ENCODE peak calls at places on chromosome 16, in five cellular contexts. V, N, G, L and E are unnamed samples.

GRCh38 chr16:75247249-75247648 is 4.2 kb downstream of the BCAR1 start:
- DNase-seq in L (no peak), G (no peak), V (no peak), N (no peak), E (no peak)

GRCh38 chr16:47058295-47059086 is 85.0 kb upstream of the DNAJA2 start:
- DNase-seq in L (no peak), G (no peak), V (no peak), N (no peak), E (no peak)

GRCh38 chr16:19737306-19737975 is 19.4 kb downstream of the IQCK start:
- DNase-seq in V (no peak), G (peak; percentile 18), N (no peak), L (no peak), E (no peak)

GRCh38 chr16:50313596-50314483 is 47.5 kb downstream of the ADCY7 start:
- DNase-seq in G (peak; percentile 79), V (no peak), L (no peak), N (peak; percentile 31), E (peak; percentile 51)

GRCh38 chr16:29848420-29849297 is 14.4 kb downstream of the CDIPT start:
- DNase-seq in V (no peak), G (peak; percentile 80), L (peak; percentile 56), N (peak; percentile 64), E (peak; percentile 63)

GRCh38 chr16:79164378-79164720 is 436.2 kb downstream of the MAF start:
- DNase-seq in V (no peak), G (no peak), L (no peak), N (no peak), E (no peak)

GRCh38 chr16:88472637-88473205 is 19.6 kb downstream of the ZFPM1 start:
- DNase-seq in G (no peak), V (no peak), N (no peak), L (no peak), E (no peak)

GRCh38 chr16:87864331-87864989 is 4.8 kb downstream of the SLC7A5 start:
- DNase-seq in G (no peak), N (no peak), L (no peak), V (no peak), E (no peak)

GRCh38 chr16:56202036-56202435 is 10.7 kb downstream of the GNAO1 start:
- DNase-seq in N (no peak), L (no peak), G (no peak), V (no peak), E (no peak)

DNA sequence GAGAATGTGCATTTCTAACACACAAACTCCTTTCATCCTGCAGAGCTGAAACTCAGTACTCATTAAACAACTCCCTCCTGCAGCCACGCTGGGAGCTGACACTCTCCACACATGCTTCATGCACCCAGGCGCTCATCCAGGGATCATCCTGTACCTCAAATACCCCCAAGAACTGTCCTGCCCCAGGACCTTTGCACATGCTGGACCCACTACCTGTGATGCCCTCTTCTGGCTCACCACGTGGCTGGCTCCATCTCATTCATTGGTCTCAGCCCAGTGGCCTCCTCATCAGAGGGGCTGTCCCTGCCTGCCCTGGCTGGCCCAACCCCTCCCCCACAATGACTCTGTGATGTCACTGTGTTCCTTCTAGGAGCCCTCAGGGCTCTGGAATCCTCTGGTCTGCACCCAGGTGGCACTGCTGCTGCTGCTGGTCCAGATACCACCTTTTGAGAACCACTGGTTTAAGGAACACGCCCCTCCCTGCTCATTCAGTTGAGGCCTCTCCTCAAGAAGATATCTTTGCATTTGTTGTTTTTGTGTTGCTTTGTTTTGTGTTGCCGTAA is 160.9 kb upstream of the FOXF1 start:
- DNase-seq in L (no peak), G (no peak), N (no peak), V (no peak), E (no peak)
- TF ChIP-seq CTCF in L (no peak), G (no peak), N (no peak), V (no peak), E (no peak)

DNA sequence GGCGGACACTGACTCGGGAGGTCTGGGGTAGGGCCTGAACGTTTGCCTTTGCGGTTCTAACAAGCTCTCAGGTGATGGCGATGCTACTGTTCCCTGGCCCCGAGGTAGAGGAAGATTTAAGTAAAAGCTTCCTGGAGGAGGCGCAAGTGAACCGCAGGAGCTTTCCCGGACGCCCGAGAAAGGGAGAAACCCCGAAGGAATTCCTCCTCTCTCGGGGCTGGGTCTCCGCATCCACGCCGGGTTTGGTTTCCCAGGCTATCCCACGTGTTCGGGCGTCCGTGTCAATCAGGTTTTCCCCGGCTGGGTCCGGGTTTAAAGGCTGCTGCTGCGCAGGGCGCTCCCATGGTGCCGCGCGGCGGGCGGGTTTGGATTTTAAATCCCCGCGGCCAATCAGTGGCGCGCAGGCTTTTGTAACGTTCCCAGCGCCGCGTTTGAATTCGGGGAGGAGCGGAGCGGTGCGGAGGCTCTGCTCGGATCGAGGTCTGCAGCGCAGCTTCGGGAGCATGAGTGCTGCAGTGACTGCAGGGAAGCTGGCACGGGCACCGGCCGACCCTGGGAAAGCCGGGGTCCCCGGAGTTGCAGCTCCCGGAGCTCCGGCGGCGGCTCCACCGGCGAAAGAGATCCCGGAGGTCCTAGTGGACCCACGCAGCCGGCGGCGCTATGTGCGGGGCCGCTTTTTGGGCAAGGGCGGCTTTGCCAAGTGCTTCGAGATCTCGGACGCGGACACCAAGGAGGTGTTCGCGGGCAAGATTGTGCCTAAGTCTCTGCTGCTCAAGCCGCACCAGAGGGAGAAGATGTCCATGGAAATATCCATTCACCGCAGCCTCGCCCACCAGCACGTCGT is at the start of gene PLK1:
- DNase-seq in L (peak; percentile 75), N (peak; percentile 62), G (peak; percentile 77), V (peak; percentile 56), E (peak; percentile 84)
- TF ChIP-seq CTCF in L (peak; percentile 21), N (no peak), G (peak; percentile 8), V (no peak), E (peak; percentile 33)

DNA sequence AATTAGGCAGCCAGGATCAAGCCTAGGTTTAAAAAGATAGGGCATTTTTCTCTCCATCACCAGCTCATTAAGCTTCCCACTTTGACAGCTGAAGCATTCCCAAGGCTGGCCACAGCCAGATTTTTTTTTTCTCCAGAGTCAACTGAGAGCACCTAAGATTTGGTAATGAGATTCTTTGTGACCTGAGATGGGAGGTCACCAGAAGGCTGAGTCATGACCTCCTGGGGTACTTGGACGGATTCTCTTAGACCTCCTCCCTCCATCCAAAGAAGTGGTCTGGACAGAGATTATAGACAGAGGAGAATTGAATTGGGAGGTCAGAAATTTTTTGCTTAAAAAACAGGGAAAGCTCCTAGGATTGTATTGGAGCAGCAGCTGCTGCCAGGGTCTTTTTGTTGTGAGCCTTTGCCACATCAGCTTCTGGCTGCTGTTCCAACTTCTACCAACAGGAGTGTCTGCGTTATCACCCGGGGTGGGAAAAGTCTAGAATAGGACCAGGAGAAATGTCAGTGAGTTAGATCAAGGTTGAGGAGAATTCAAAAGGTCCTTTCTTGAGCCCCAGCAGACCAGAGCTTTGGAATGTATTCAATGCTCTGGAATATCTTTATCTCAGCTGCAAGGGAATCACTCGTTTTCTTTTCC is 221.2 kb upstream of the N4BP1 start:
- DNase-seq in G (no peak), L (no peak), V (no peak), N (no peak), E (no peak)
- TF ChIP-seq CTCF in G (no peak), L (no peak), V (peak; percentile 61), N (no peak), E (no peak)

DNA sequence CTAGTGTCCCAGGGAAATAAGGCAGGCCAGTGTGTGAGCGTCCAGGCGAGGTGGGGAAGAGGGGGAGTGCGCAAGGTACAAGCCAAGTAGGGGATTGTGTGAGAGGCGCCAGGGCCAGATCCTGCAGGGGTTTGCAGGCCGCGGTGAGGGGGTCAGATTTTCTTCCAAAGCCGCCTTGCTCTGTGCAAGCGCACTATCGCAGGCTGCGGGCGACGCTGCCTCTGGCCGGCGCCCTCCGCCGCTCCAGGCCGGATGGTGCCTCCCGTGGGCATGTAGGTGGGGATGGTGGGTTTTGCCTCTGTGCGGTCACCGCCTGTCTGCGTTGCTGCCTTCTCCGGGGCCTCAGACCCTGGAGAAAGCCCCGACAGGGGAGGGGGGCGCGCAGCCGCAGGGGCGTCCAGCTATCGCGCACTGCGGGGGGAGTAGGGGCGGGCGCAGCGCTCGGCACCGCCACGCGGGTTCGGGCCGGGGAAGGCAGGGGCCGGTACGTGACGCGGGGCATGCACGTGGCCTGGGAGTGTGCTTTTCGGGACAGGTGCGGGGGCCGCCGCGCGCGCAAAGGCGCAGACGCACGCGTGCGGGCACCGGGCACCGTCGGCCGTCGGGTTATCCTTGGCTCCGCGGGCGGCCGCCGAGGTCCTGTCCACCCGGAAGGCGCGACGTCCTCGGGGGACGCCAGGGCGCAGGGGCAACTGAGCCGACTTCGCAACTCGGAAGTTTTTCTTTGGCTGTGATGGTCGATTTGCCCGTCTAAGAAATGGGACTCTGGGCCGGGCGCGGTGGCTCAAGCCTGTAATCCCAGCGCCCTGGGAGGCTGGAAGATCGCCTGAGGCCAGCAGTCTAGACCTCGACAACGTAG is 1.1 kb upstream of the HAPSTR1 start:
- DNase-seq in L (peak; percentile 26), V (peak; percentile 32), N (peak; percentile 44), G (peak; percentile 57), E (peak; percentile 30)
- TF ChIP-seq CTCF in L (no peak), V (no peak), N (no peak), G (no peak), E (no peak)

DNA sequence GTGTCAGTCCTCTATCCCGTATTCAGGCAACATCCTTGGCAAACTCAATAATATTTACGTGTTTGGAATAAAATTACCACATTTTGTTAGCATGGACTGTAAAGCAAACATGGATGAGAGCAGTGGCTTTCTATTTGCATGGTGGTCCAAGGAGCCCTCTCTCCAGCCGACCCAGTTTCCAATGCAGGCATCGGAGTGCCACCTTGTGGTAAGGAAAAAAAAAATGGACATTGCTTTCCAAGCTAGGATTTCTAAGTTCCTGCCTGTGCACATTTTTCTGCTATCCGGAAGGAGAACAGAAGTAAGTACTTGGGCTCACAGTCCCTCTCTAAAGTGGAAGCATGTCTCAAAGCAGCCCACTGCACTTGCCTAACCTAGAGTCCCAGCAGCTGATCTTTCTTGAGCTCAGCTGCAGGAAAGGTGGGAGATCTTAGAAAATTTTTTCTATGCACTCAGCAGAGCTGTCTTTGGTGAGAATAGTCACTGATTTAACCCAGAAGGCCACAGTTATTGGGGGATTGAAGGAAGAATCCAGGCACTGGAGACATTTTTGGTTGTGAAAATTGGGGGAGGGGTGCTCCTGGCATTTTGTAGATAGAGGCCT is 46.0 kb upstream of the ERCC4 start:
- DNase-seq in V (no peak), L (no peak), G (no peak), N (no peak), E (peak; percentile 37)
- TF ChIP-seq CTCF in V (peak; percentile 37), L (peak; percentile 42), G (peak; percentile 27), N (no peak), E (peak; percentile 50)

DNA sequence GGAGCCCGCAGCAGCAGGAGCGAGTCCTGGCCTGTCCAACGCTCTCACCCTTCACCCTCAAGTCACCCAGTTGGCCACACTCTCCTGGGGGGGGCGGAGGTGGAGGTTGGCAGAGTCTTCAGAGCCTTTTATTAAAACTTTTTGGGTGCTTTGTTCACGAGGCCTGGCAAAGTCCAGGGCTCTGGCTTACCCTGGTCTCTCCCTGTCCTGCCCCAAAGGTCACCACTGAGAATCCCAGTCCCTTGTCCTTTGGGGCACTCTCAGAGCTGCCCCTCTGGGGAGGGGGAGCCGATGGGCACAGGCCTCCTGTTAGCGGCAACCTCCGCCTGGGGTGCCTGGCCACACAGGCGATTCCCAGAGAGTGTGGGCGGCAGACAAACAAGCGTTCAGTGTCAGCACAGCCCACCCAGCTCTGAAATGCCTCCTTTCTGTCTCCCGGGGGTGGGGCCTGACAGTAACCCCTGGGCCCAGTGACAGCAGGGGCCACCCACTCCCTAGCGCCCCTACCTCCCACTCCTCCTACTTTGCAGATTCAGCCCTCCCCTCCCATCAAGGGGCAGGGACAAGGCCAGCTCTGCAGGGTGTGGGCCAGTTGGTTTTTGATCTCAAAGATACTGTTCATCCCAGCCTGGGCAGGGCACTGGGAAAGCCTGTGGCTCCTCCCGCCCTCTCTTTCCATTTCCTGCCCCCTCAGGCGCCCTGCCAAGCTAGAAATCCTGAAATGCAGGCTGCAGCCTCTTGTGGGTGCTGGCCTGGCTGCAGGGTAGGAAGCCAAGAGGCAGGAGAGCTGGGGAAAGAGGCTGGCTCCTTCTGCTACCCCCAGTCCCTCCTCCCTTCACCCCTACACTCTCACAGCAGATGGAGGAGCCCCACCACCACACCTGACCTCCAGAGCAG is 36.6 kb upstream of the EMP2 start:
- DNase-seq in N (no peak), V (no peak), L (no peak), G (peak; percentile 39), E (no peak)
- TF ChIP-seq CTCF in N (no peak), V (no peak), L (no peak), G (no peak), E (no peak)